ENCODE peak calls at places on chromosomes 5 and 9, in seven cellular contexts. One of them, this sample, is unnamed.

GRCh38 chr5:119418782-119419101 is 33.6 kb upstream of the HSD17B4 start:
- DNase-seq in sigmoid colon: no peak
- DNase-seq in IMR-90: no peak
- DNase-seq in heart left ventricle: no peak
- DNase-seq in suprapubic skin: no peak
- DNase-seq in breast epithelium: peak; percentile 53
- DNase-seq in body of pancreas: no peak
- DNase-seq in this sample: no peak

GRCh38 chr5:18314192-18314778 is 680.0 kb downstream of the TAF11L14 start:
- DNase-seq in sigmoid colon: no peak
- DNase-seq in IMR-90: peak; percentile 20
- DNase-seq in heart left ventricle: no peak
- DNase-seq in suprapubic skin: no peak
- DNase-seq in breast epithelium: no peak
- DNase-seq in body of pancreas: no peak
- DNase-seq in this sample: no peak

GRCh38 chr5:150213530-150213929 is 23.7 kb downstream of the SLC6A7 start:
- DNase-seq in sigmoid colon: no peak
- DNase-seq in IMR-90: peak; percentile 75
- DNase-seq in heart left ventricle: peak; percentile 40
- DNase-seq in suprapubic skin: no peak
- DNase-seq in breast epithelium: no peak
- DNase-seq in body of pancreas: no peak
- DNase-seq in this sample: no peak

GRCh38 chr9:121593066-121593465 is 58.4 kb upstream of the DAB2IP start:
- DNase-seq in sigmoid colon: no peak
- DNase-seq in IMR-90: no peak
- DNase-seq in heart left ventricle: no peak
- DNase-seq in suprapubic skin: no peak
- DNase-seq in breast epithelium: no peak
- DNase-seq in body of pancreas: no peak
- DNase-seq in this sample: no peak

GRCh38 chr5:175809531-175810121 is 61.8 kb upstream of the CPLX2 start:
- DNase-seq in sigmoid colon: no peak
- DNase-seq in IMR-90: peak; percentile 86
- DNase-seq in heart left ventricle: no peak
- DNase-seq in suprapubic skin: no peak
- DNase-seq in breast epithelium: no peak
- DNase-seq in body of pancreas: no peak
- DNase-seq in this sample: no peak

GRCh38 chr5:156327306-156327705 is 342 bp downstream of the SGCD start:
- DNase-seq in sigmoid colon: no peak
- DNase-seq in IMR-90: no peak
- DNase-seq in heart left ventricle: no peak
- DNase-seq in suprapubic skin: no peak
- DNase-seq in breast epithelium: no peak
- DNase-seq in body of pancreas: no peak
- DNase-seq in this sample: no peak

GRCh38 chr5:102902647-102903046 is 147.5 kb downstream of the PAM start:
- DNase-seq in sigmoid colon: no peak
- DNase-seq in IMR-90: no peak
- DNase-seq in heart left ventricle: no peak
- DNase-seq in suprapubic skin: no peak
- DNase-seq in breast epithelium: no peak
- DNase-seq in body of pancreas: no peak
- DNase-seq in this sample: no peak

GRCh38 chr5:141864371-141865370 is 13.5 kb downstream of the PCDH1 start:
- DNase-seq in sigmoid colon: no peak
- DNase-seq in IMR-90: no peak
- DNase-seq in heart left ventricle: no peak
- DNase-seq in suprapubic skin: no peak
- DNase-seq in breast epithelium: no peak
- DNase-seq in body of pancreas: no peak
- DNase-seq in this sample: no peak

GRCh38 chr5:58019614-58020013 is 440.3 kb downstream of the PLK2 start:
- DNase-seq in sigmoid colon: no peak
- DNase-seq in IMR-90: no peak
- DNase-seq in heart left ventricle: peak; percentile 75
- DNase-seq in suprapubic skin: no peak
- DNase-seq in breast epithelium: no peak
- DNase-seq in body of pancreas: no peak
- DNase-seq in this sample: peak; percentile 12

GRCh38 chr5:172676914-172677475 is 35.9 kb downstream of the NEURL1B start:
- DNase-seq in sigmoid colon: no peak
- DNase-seq in IMR-90: no peak
- DNase-seq in heart left ventricle: no peak
- DNase-seq in suprapubic skin: no peak
- DNase-seq in breast epithelium: no peak
- DNase-seq in body of pancreas: no peak
- DNase-seq in this sample: no peak

GRCh38 chr5:179906795-179907569 is 715 bp downstream of the TBC1D9B start:
- DNase-seq in sigmoid colon: peak; percentile 75
- DNase-seq in IMR-90: peak; percentile 7
- DNase-seq in heart left ventricle: no peak
- DNase-seq in suprapubic skin: no peak
- DNase-seq in breast epithelium: no peak
- DNase-seq in body of pancreas: peak; percentile 61
- DNase-seq in this sample: peak; percentile 46

GRCh38 chr5:173795601-173796000 is 92.5 kb upstream of the CPEB4 start:
- DNase-seq in sigmoid colon: no peak
- DNase-seq in IMR-90: no peak
- DNase-seq in heart left ventricle: no peak
- DNase-seq in suprapubic skin: no peak
- DNase-seq in breast epithelium: no peak
- DNase-seq in body of pancreas: no peak
- DNase-seq in this sample: peak; percentile 53

GRCh38 chr5:153352685-153353219 is 137.7 kb upstream of the GRIA1 start:
- DNase-seq in sigmoid colon: no peak
- DNase-seq in IMR-90: no peak
- DNase-seq in heart left ventricle: no peak
- DNase-seq in suprapubic skin: no peak
- DNase-seq in breast epithelium: no peak
- DNase-seq in body of pancreas: no peak
- DNase-seq in this sample: no peak

GRCh38 chr9:104907278-104907951 is 20.5 kb downstream of the ABCA1 start:
- DNase-seq in sigmoid colon: peak; percentile 73
- DNase-seq in IMR-90: peak; percentile 88
- DNase-seq in heart left ventricle: peak; percentile 46
- DNase-seq in suprapubic skin: no peak
- DNase-seq in breast epithelium: no peak
- DNase-seq in body of pancreas: no peak
- DNase-seq in this sample: no peak

GRCh38 chr5:78586251-78586650 is 62.3 kb downstream of the LHFPL2 start:
- DNase-seq in sigmoid colon: no peak
- DNase-seq in IMR-90: peak; percentile 100
- DNase-seq in heart left ventricle: no peak
- DNase-seq in suprapubic skin: no peak
- DNase-seq in breast epithelium: peak; percentile 17
- DNase-seq in body of pancreas: no peak
- DNase-seq in this sample: no peak

GRCh38 chr9:69578026-69578425 is 94.1 kb downstream of the APBA1 start:
- DNase-seq in sigmoid colon: no peak
- DNase-seq in IMR-90: no peak
- DNase-seq in heart left ventricle: peak; percentile 58
- DNase-seq in suprapubic skin: no peak
- DNase-seq in breast epithelium: no peak
- DNase-seq in body of pancreas: no peak
- DNase-seq in this sample: no peak

GRCh38 chr5:90020575-90021535 is 388.7 kb downstream of the CETN3 start:
- DNase-seq in sigmoid colon: no peak
- DNase-seq in IMR-90: peak; percentile 58
- DNase-seq in heart left ventricle: no peak
- DNase-seq in suprapubic skin: no peak
- DNase-seq in breast epithelium: no peak
- DNase-seq in body of pancreas: no peak
- DNase-seq in this sample: no peak

GRCh38 chr9:98083059-98083458 is 26.5 kb downstream of the NANS start:
- DNase-seq in sigmoid colon: no peak
- DNase-seq in IMR-90: peak; percentile 46
- DNase-seq in heart left ventricle: no peak
- DNase-seq in suprapubic skin: no peak
- DNase-seq in breast epithelium: no peak
- DNase-seq in body of pancreas: no peak
- DNase-seq in this sample: peak; percentile 45

GRCh38 chr9:120439147-120439546 is 140.8 kb downstream of the CDK5RAP2 start:
- DNase-seq in sigmoid colon: no peak
- DNase-seq in IMR-90: peak; percentile 23
- DNase-seq in heart left ventricle: no peak
- DNase-seq in suprapubic skin: no peak
- DNase-seq in breast epithelium: no peak
- DNase-seq in body of pancreas: no peak
- DNase-seq in this sample: no peak

GRCh38 chr5:139698461-139699146 is 50.5 kb downstream of the CXXC5 start:
- DNase-seq in sigmoid colon: peak; percentile 90
- DNase-seq in IMR-90: peak; percentile 74
- DNase-seq in heart left ventricle: peak; percentile 91
- DNase-seq in suprapubic skin: peak; percentile 90
- DNase-seq in breast epithelium: peak; percentile 79
- DNase-seq in body of pancreas: peak; percentile 88
- DNase-seq in this sample: peak; percentile 78

GRCh38 chr5:57094753-57095683 is 78.8 kb upstream of the GPBP1 start:
- DNase-seq in sigmoid colon: no peak
- DNase-seq in IMR-90: no peak
- DNase-seq in heart left ventricle: no peak
- DNase-seq in suprapubic skin: no peak
- DNase-seq in breast epithelium: no peak
- DNase-seq in body of pancreas: no peak
- DNase-seq in this sample: peak; percentile 88

GRCh38 chr5:90434116-90434714 is 24.7 kb upstream of the CETN3 start:
- DNase-seq in sigmoid colon: no peak
- DNase-seq in IMR-90: peak; percentile 45
- DNase-seq in heart left ventricle: peak; percentile 31
- DNase-seq in suprapubic skin: no peak
- DNase-seq in breast epithelium: no peak
- DNase-seq in body of pancreas: peak; percentile 27
- DNase-seq in this sample: peak; percentile 46

GRCh38 chr9:2319421-2319820 is 302.2 kb upstream of the VLDLR start:
- DNase-seq in sigmoid colon: no peak
- DNase-seq in IMR-90: peak; percentile 37
- DNase-seq in heart left ventricle: no peak
- DNase-seq in suprapubic skin: no peak
- DNase-seq in breast epithelium: no peak
- DNase-seq in body of pancreas: no peak
- DNase-seq in this sample: no peak

GRCh38 chr5:170554566-170555267 is 50.9 kb downstream of the KCNIP1 start:
- DNase-seq in sigmoid colon: peak; percentile 85
- DNase-seq in IMR-90: peak; percentile 72
- DNase-seq in heart left ventricle: peak; percentile 46
- DNase-seq in suprapubic skin: no peak
- DNase-seq in breast epithelium: no peak
- DNase-seq in body of pancreas: no peak
- DNase-seq in this sample: peak; percentile 19

GRCh38 chr9:105070176-105070575 is 142.2 kb upstream of the ABCA1 start:
- DNase-seq in sigmoid colon: no peak
- DNase-seq in IMR-90: no peak
- DNase-seq in heart left ventricle: no peak
- DNase-seq in suprapubic skin: no peak
- DNase-seq in breast epithelium: no peak
- DNase-seq in body of pancreas: no peak
- DNase-seq in this sample: no peak

GRCh38 chr5:561408-561807 is 37.2 kb upstream of the SLC9A3 start:
- DNase-seq in sigmoid colon: peak; percentile 41
- DNase-seq in IMR-90: no peak
- DNase-seq in heart left ventricle: peak; percentile 9
- DNase-seq in suprapubic skin: peak; percentile 44
- DNase-seq in breast epithelium: no peak
- DNase-seq in body of pancreas: no peak
- DNase-seq in this sample: no peak
- H3K4me1 ChIP-seq in sigmoid colon: no peaks in the 10 kb centered on the region
- H3K4me1 ChIP-seq in IMR-90: no peaks in the 10 kb centered on the region
- H3K4me1 ChIP-seq in heart left ventricle: no peaks in the 10 kb centered on the region
- H3K4me1 ChIP-seq in suprapubic skin: peaks cover 5% of the 10 kb centered on the region
- H3K4me1 ChIP-seq in breast epithelium: no peaks in the 10 kb centered on the region
- H3K4me1 ChIP-seq in body of pancreas: peaks cover 9% of the 10 kb centered on the region
- H3K4me1 ChIP-seq in this sample: peaks cover 9% of the 10 kb centered on the region

GRCh38 chr9:4494337-4494736 is 4.1 kb downstream of the SLC1A1 start:
- DNase-seq in sigmoid colon: no peak
- DNase-seq in IMR-90: no peak
- DNase-seq in heart left ventricle: no peak
- DNase-seq in suprapubic skin: no peak
- DNase-seq in breast epithelium: no peak
- DNase-seq in body of pancreas: no peak
- DNase-seq in this sample: no peak

GRCh38 chr9:4497395-4497794 is 7.1 kb downstream of the SLC1A1 start:
- DNase-seq in sigmoid colon: no peak
- DNase-seq in IMR-90: no peak
- DNase-seq in heart left ventricle: no peak
- DNase-seq in suprapubic skin: no peak
- DNase-seq in breast epithelium: no peak
- DNase-seq in body of pancreas: no peak
- DNase-seq in this sample: no peak

GRCh38 chr9:4496497-4496896 is 6.2 kb downstream of the SLC1A1 start:
- DNase-seq in sigmoid colon: no peak
- DNase-seq in IMR-90: no peak
- DNase-seq in heart left ventricle: no peak
- DNase-seq in suprapubic skin: no peak
- DNase-seq in breast epithelium: no peak
- DNase-seq in body of pancreas: no peak
- DNase-seq in this sample: no peak

GRCh38 chr9:4494806-4495205 is 4.5 kb downstream of the SLC1A1 start:
- DNase-seq in sigmoid colon: no peak
- DNase-seq in IMR-90: no peak
- DNase-seq in heart left ventricle: no peak
- DNase-seq in suprapubic skin: no peak
- DNase-seq in breast epithelium: no peak
- DNase-seq in body of pancreas: no peak
- DNase-seq in this sample: no peak

DNA sequence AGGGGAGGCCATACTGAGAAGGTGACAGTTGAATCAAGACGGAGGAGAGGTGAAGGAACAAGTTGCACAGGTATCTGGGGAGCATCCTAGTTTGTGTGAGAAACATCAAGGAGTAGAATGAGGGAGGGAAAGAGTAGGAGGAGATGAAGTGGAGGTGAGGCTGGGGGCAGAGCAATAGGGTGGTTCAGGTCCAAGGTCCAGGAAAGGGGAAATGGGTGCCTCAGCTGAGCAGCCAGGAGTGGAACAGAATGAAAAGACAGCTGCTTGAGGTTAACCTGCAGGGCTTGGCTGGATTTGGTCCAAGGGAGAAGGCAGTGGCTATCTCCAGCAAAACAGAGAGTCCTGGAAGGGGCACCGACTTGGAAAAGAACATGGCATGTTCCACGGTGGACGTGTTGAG is 5.3 kb downstream of the SLC1A1 start:
- DNase-seq in sigmoid colon: no peak
- DNase-seq in IMR-90: no peak
- DNase-seq in heart left ventricle: no peak
- DNase-seq in suprapubic skin: no peak
- DNase-seq in breast epithelium: no peak
- DNase-seq in body of pancreas: no peak
- DNase-seq in this sample: no peak
- H3K27ac ChIP-seq in sigmoid colon: no peak overlapping the region
- H3K27ac ChIP-seq in IMR-90: no peak overlapping the region
- H3K27ac ChIP-seq in heart left ventricle: no peak overlapping the region
- H3K27ac ChIP-seq in suprapubic skin: no peak overlapping the region
- H3K27ac ChIP-seq in breast epithelium: no peak overlapping the region
- H3K27ac ChIP-seq in body of pancreas: no peak overlapping the region
- H3K27ac ChIP-seq in this sample: no peak overlapping the region

GRCh38 chr9:27528278-27528885 is 1.2 kb downstream of the MOB3B start:
- DNase-seq in sigmoid colon: peak; percentile 94
- DNase-seq in IMR-90: peak; percentile 21
- DNase-seq in heart left ventricle: peak; percentile 78
- DNase-seq in suprapubic skin: peak; percentile 92
- DNase-seq in breast epithelium: peak; percentile 90
- DNase-seq in body of pancreas: peak; percentile 81
- DNase-seq in this sample: peak; percentile 91
- TF ChIP-seq POLR2A in sigmoid colon: peak; percentile 71
- TF ChIP-seq POLR2A in IMR-90: no peak
- TF ChIP-seq POLR2A in heart left ventricle: no peak
- TF ChIP-seq POLR2A in suprapubic skin: peak; percentile 26
- TF ChIP-seq POLR2A in breast epithelium: peak; percentile 75
- TF ChIP-seq POLR2A in body of pancreas: peak; percentile 70
- TF ChIP-seq POLR2A in this sample: peak; percentile 71

GRCh38 chr5:16914584-16914983 is 21.5 kb downstream of the MYO10 start:
- DNase-seq in sigmoid colon: no peak
- DNase-seq in IMR-90: no peak
- DNase-seq in heart left ventricle: no peak
- DNase-seq in suprapubic skin: no peak
- DNase-seq in breast epithelium: no peak
- DNase-seq in body of pancreas: peak; percentile 50
- DNase-seq in this sample: no peak
- H3K4me1 ChIP-seq in sigmoid colon: no peaks in the 10 kb centered on the region
- H3K4me1 ChIP-seq in IMR-90: peaks cover 39% of the 10 kb centered on the region
- H3K4me1 ChIP-seq in heart left ventricle: peaks cover 11% of the 10 kb centered on the region
- H3K4me1 ChIP-seq in suprapubic skin: peaks cover 19% of the 10 kb centered on the region
- H3K4me1 ChIP-seq in breast epithelium: no peaks in the 10 kb centered on the region
- H3K4me1 ChIP-seq in body of pancreas: peaks cover 62% of the 10 kb centered on the region
- H3K4me1 ChIP-seq in this sample: peaks cover 20% of the 10 kb centered on the region

This sample was measured in transverse colon.